ENCODE peak calls at places on chromosome 12, in six cellular contexts. One of them, this sample, is unnamed.

GRCh38 chr12:47079894-47080724 is at the start of gene AMIGO2:
- DNase-seq in aorta: peak; percentile 85
- DNase-seq in RPMI7951: peak; percentile 58
- DNase-seq in pons: peak; percentile 15
- DNase-seq in stimulated activated CD4-positive, alpha-beta T cell treated with anti-CD3 and anti-CD28 coated beads, Interleukin-4, amount 100 ng/mL, for 24 hours: peak; percentile 39
- DNase-seq in NAMALWA: no peak
- DNase-seq in this sample: no peak

GRCh38 chr12:4353785-4354208 is 25.7 kb downstream of the FGF23 start:
- DNase-seq in aorta: no peak
- DNase-seq in RPMI7951: peak; percentile 5
- DNase-seq in pons: peak; percentile 2
- DNase-seq in stimulated activated CD4-positive, alpha-beta T cell treated with anti-CD3 and anti-CD28 coated beads, Interleukin-4, amount 100 ng/mL, for 24 hours: peak; percentile 17
- DNase-seq in NAMALWA: peak; percentile 50
- DNase-seq in this sample: no peak

GRCh38 chr12:108580531-108580930 is 17.4 kb downstream of the TMEM119 start:
- DNase-seq in aorta: no peak
- DNase-seq in RPMI7951: no peak
- DNase-seq in pons: no peak
- DNase-seq in stimulated activated CD4-positive, alpha-beta T cell treated with anti-CD3 and anti-CD28 coated beads, Interleukin-4, amount 100 ng/mL, for 24 hours: no peak
- DNase-seq in NAMALWA: no peak
- DNase-seq in this sample: no peak

GRCh38 chr12:46507766-46508165 is 135.2 kb upstream of the SLC38A2 start:
- DNase-seq in aorta: no peak
- DNase-seq in RPMI7951: peak; percentile 21
- DNase-seq in pons: no peak
- DNase-seq in stimulated activated CD4-positive, alpha-beta T cell treated with anti-CD3 and anti-CD28 coated beads, Interleukin-4, amount 100 ng/mL, for 24 hours: no peak
- DNase-seq in NAMALWA: no peak
- DNase-seq in this sample: no peak

GRCh38 chr12:130954544-130954831 is 781 bp downstream of the ADGRD1 start:
- DNase-seq in aorta: no peak
- DNase-seq in RPMI7951: no peak
- DNase-seq in pons: no peak
- DNase-seq in stimulated activated CD4-positive, alpha-beta T cell treated with anti-CD3 and anti-CD28 coated beads, Interleukin-4, amount 100 ng/mL, for 24 hours: no peak
- DNase-seq in NAMALWA: no peak
- DNase-seq in this sample: no peak

GRCh38 chr12:51171884-51172514 is 936 bp downstream of the TFCP2 start:
- DNase-seq in aorta: no peak
- DNase-seq in RPMI7951: peak; percentile 21
- DNase-seq in pons: peak; percentile 14
- DNase-seq in stimulated activated CD4-positive, alpha-beta T cell treated with anti-CD3 and anti-CD28 coated beads, Interleukin-4, amount 100 ng/mL, for 24 hours: no peak
- DNase-seq in NAMALWA: peak; percentile 34
- DNase-seq in this sample: no peak

GRCh38 chr12:94586589-94587259 is 63.6 kb downstream of the TMCC3 start:
- DNase-seq in aorta: no peak
- DNase-seq in RPMI7951: no peak
- DNase-seq in pons: no peak
- DNase-seq in stimulated activated CD4-positive, alpha-beta T cell treated with anti-CD3 and anti-CD28 coated beads, Interleukin-4, amount 100 ng/mL, for 24 hours: no peak
- DNase-seq in NAMALWA: no peak
- DNase-seq in this sample: no peak

GRCh38 chr12:43921666-43922337 is 85.9 kb downstream of the TMEM117 start:
- DNase-seq in aorta: no peak
- DNase-seq in RPMI7951: peak; percentile 40
- DNase-seq in pons: no peak
- DNase-seq in stimulated activated CD4-positive, alpha-beta T cell treated with anti-CD3 and anti-CD28 coated beads, Interleukin-4, amount 100 ng/mL, for 24 hours: no peak
- DNase-seq in NAMALWA: no peak
- DNase-seq in this sample: peak; percentile 27

GRCh38 chr12:46282829-46283228 is 14.0 kb upstream of the SLC38A1 start:
- DNase-seq in aorta: no peak
- DNase-seq in RPMI7951: no peak
- DNase-seq in pons: no peak
- DNase-seq in stimulated activated CD4-positive, alpha-beta T cell treated with anti-CD3 and anti-CD28 coated beads, Interleukin-4, amount 100 ng/mL, for 24 hours: no peak
- DNase-seq in NAMALWA: no peak
- DNase-seq in this sample: no peak

GRCh38 chr12:32124637-32125036 is 18.0 kb downstream of the BICD1 start:
- DNase-seq in aorta: no peak
- DNase-seq in RPMI7951: no peak
- DNase-seq in pons: no peak
- DNase-seq in stimulated activated CD4-positive, alpha-beta T cell treated with anti-CD3 and anti-CD28 coated beads, Interleukin-4, amount 100 ng/mL, for 24 hours: no peak
- DNase-seq in NAMALWA: no peak
- DNase-seq in this sample: no peak

GRCh38 chr12:13203028-13203922 is 6.7 kb downstream of the EMP1 start:
- DNase-seq in aorta: peak; percentile 84
- DNase-seq in RPMI7951: no peak
- DNase-seq in pons: no peak
- DNase-seq in stimulated activated CD4-positive, alpha-beta T cell treated with anti-CD3 and anti-CD28 coated beads, Interleukin-4, amount 100 ng/mL, for 24 hours: no peak
- DNase-seq in NAMALWA: peak; percentile 12
- DNase-seq in this sample: no peak

GRCh38 chr12:55820679-55821078 is 2.8 kb downstream of the ORMDL2 start:
- DNase-seq in aorta: no peak
- DNase-seq in RPMI7951: peak; percentile 20
- DNase-seq in pons: no peak
- DNase-seq in stimulated activated CD4-positive, alpha-beta T cell treated with anti-CD3 and anti-CD28 coated beads, Interleukin-4, amount 100 ng/mL, for 24 hours: no peak
- DNase-seq in NAMALWA: peak; percentile 34
- DNase-seq in this sample: no peak

GRCh38 chr12:109625131-109625559 is 51.6 kb downstream of the MVK start:
- DNase-seq in aorta: no peak
- DNase-seq in RPMI7951: peak; percentile 60
- DNase-seq in pons: peak; percentile 99
- DNase-seq in stimulated activated CD4-positive, alpha-beta T cell treated with anti-CD3 and anti-CD28 coated beads, Interleukin-4, amount 100 ng/mL, for 24 hours: no peak
- DNase-seq in NAMALWA: no peak
- DNase-seq in this sample: no peak

GRCh38 chr12:86666311-86666710 is 410.1 kb upstream of the MGAT4C start:
- DNase-seq in aorta: no peak
- DNase-seq in RPMI7951: no peak
- DNase-seq in pons: no peak
- DNase-seq in stimulated activated CD4-positive, alpha-beta T cell treated with anti-CD3 and anti-CD28 coated beads, Interleukin-4, amount 100 ng/mL, for 24 hours: no peak
- DNase-seq in NAMALWA: no peak
- DNase-seq in this sample: no peak

GRCh38 chr12:48994224-48995060 is 4.7 kb downstream of the DDN start:
- DNase-seq in aorta: no peak
- DNase-seq in RPMI7951: no peak
- DNase-seq in pons: no peak
- DNase-seq in stimulated activated CD4-positive, alpha-beta T cell treated with anti-CD3 and anti-CD28 coated beads, Interleukin-4, amount 100 ng/mL, for 24 hours: no peak
- DNase-seq in NAMALWA: no peak
- DNase-seq in this sample: no peak

GRCh38 chr12:49133014-49133413 is 1.8 kb upstream of the TUBA1B start:
- DNase-seq in aorta: no peak
- DNase-seq in RPMI7951: no peak
- DNase-seq in pons: peak; percentile 12
- DNase-seq in stimulated activated CD4-positive, alpha-beta T cell treated with anti-CD3 and anti-CD28 coated beads, Interleukin-4, amount 100 ng/mL, for 24 hours: no peak
- DNase-seq in NAMALWA: peak; percentile 40
- DNase-seq in this sample: no peak

GRCh38 chr12:65891987-65892481 is 67.8 kb downstream of the HMGA2 start:
- DNase-seq in aorta: peak; percentile 89
- DNase-seq in RPMI7951: peak; percentile 98
- DNase-seq in pons: peak; percentile 56
- DNase-seq in stimulated activated CD4-positive, alpha-beta T cell treated with anti-CD3 and anti-CD28 coated beads, Interleukin-4, amount 100 ng/mL, for 24 hours: no peak
- DNase-seq in NAMALWA: no peak
- DNase-seq in this sample: peak; percentile 99

GRCh38 chr12:94094700-94095099 is 53.7 kb upstream of the PLXNC1 start:
- DNase-seq in aorta: no peak
- DNase-seq in RPMI7951: no peak
- DNase-seq in pons: no peak
- DNase-seq in stimulated activated CD4-positive, alpha-beta T cell treated with anti-CD3 and anti-CD28 coated beads, Interleukin-4, amount 100 ng/mL, for 24 hours: no peak
- DNase-seq in NAMALWA: no peak
- DNase-seq in this sample: no peak

GRCh38 chr12:98352218-98352811 is 163.1 kb upstream of the TMPO start:
- DNase-seq in aorta: no peak
- DNase-seq in RPMI7951: peak; percentile 72
- DNase-seq in pons: no peak
- DNase-seq in stimulated activated CD4-positive, alpha-beta T cell treated with anti-CD3 and anti-CD28 coated beads, Interleukin-4, amount 100 ng/mL, for 24 hours: no peak
- DNase-seq in NAMALWA: no peak
- DNase-seq in this sample: peak; percentile 47

GRCh38 chr12:100128509-100128908 is 14.2 kb downstream of the BLTP3B start:
- DNase-seq in aorta: no peak
- DNase-seq in RPMI7951: peak; percentile 42
- DNase-seq in pons: peak; percentile 49
- DNase-seq in stimulated activated CD4-positive, alpha-beta T cell treated with anti-CD3 and anti-CD28 coated beads, Interleukin-4, amount 100 ng/mL, for 24 hours: no peak
- DNase-seq in NAMALWA: no peak
- DNase-seq in this sample: no peak

GRCh38 chr12:126286203-126286602 is 1221.0 kb downstream of the AACS start:
- DNase-seq in aorta: no peak
- DNase-seq in RPMI7951: no peak
- DNase-seq in pons: no peak
- DNase-seq in stimulated activated CD4-positive, alpha-beta T cell treated with anti-CD3 and anti-CD28 coated beads, Interleukin-4, amount 100 ng/mL, for 24 hours: no peak
- DNase-seq in NAMALWA: no peak
- DNase-seq in this sample: no peak

GRCh38 chr12:102429755-102430154 is 50.6 kb downstream of the IGF1 start:
- DNase-seq in aorta: no peak
- DNase-seq in RPMI7951: no peak
- DNase-seq in pons: no peak
- DNase-seq in stimulated activated CD4-positive, alpha-beta T cell treated with anti-CD3 and anti-CD28 coated beads, Interleukin-4, amount 100 ng/mL, for 24 hours: no peak
- DNase-seq in NAMALWA: no peak
- DNase-seq in this sample: no peak

GRCh38 chr12:27221625-27222387 is 22.3 kb upstream of the STK38L start:
- DNase-seq in aorta: no peak
- DNase-seq in RPMI7951: no peak
- DNase-seq in pons: peak; percentile 45
- DNase-seq in stimulated activated CD4-positive, alpha-beta T cell treated with anti-CD3 and anti-CD28 coated beads, Interleukin-4, amount 100 ng/mL, for 24 hours: no peak
- DNase-seq in NAMALWA: peak; percentile 23
- DNase-seq in this sample: no peak

GRCh38 chr12:76927170-76927784 is 48.5 kb upstream of the CSRP2 start:
- DNase-seq in aorta: no peak
- DNase-seq in RPMI7951: peak; percentile 33
- DNase-seq in pons: no peak
- DNase-seq in stimulated activated CD4-positive, alpha-beta T cell treated with anti-CD3 and anti-CD28 coated beads, Interleukin-4, amount 100 ng/mL, for 24 hours: peak; percentile 9
- DNase-seq in NAMALWA: peak; percentile 47
- DNase-seq in this sample: no peak

GRCh38 chr12:75815756-75816155 is 215.8 kb downstream of the PHLDA1 start:
- DNase-seq in aorta: no peak
- DNase-seq in RPMI7951: peak; percentile 79
- DNase-seq in pons: no peak
- DNase-seq in stimulated activated CD4-positive, alpha-beta T cell treated with anti-CD3 and anti-CD28 coated beads, Interleukin-4, amount 100 ng/mL, for 24 hours: no peak
- DNase-seq in NAMALWA: peak; percentile 8
- DNase-seq in this sample: no peak

GRCh38 chr12:92445253-92446081 is 257.3 kb upstream of the PLEKHG7 start:
- DNase-seq in aorta: no peak
- DNase-seq in RPMI7951: no peak
- DNase-seq in pons: no peak
- DNase-seq in stimulated activated CD4-positive, alpha-beta T cell treated with anti-CD3 and anti-CD28 coated beads, Interleukin-4, amount 100 ng/mL, for 24 hours: no peak
- DNase-seq in NAMALWA: peak; percentile 89
- DNase-seq in this sample: no peak

GRCh38 chr12:31590730-31591307 is at the start of gene DENND5B:
- DNase-seq in aorta: peak; percentile 92
- DNase-seq in RPMI7951: peak; percentile 64
- DNase-seq in pons: peak; percentile 72
- DNase-seq in stimulated activated CD4-positive, alpha-beta T cell treated with anti-CD3 and anti-CD28 coated beads, Interleukin-4, amount 100 ng/mL, for 24 hours: peak; percentile 3
- DNase-seq in NAMALWA: peak; percentile 82
- DNase-seq in this sample: no peak

GRCh38 chr12:2288875-2289274 is 236.1 kb downstream of the CACNA1C start:
- DNase-seq in aorta: no peak
- DNase-seq in RPMI7951: peak; percentile 89
- DNase-seq in pons: no peak
- DNase-seq in stimulated activated CD4-positive, alpha-beta T cell treated with anti-CD3 and anti-CD28 coated beads, Interleukin-4, amount 100 ng/mL, for 24 hours: no peak
- DNase-seq in NAMALWA: no peak
- DNase-seq in this sample: no peak

GRCh38 chr12:95318071-95318545 is 100.5 kb downstream of the VEZT start:
- DNase-seq in aorta: no peak
- DNase-seq in RPMI7951: peak; percentile 15
- DNase-seq in pons: no peak
- DNase-seq in stimulated activated CD4-positive, alpha-beta T cell treated with anti-CD3 and anti-CD28 coated beads, Interleukin-4, amount 100 ng/mL, for 24 hours: no peak
- DNase-seq in NAMALWA: no peak
- DNase-seq in this sample: peak; percentile 19

GRCh38 chr12:41234672-41235071 is 46.6 kb downstream of the PDZRN4 start:
- DNase-seq in aorta: no peak
- DNase-seq in RPMI7951: no peak
- DNase-seq in pons: no peak
- DNase-seq in stimulated activated CD4-positive, alpha-beta T cell treated with anti-CD3 and anti-CD28 coated beads, Interleukin-4, amount 100 ng/mL, for 24 hours: no peak
- DNase-seq in NAMALWA: no peak
- DNase-seq in this sample: no peak

GRCh38 chr12:120292411-120292660 is 633 bp upstream of the RNU4-2 start:
- DNase-seq in aorta: no peak
- DNase-seq in RPMI7951: no peak
- DNase-seq in pons: no peak
- DNase-seq in stimulated activated CD4-positive, alpha-beta T cell treated with anti-CD3 and anti-CD28 coated beads, Interleukin-4, amount 100 ng/mL, for 24 hours: no peak
- DNase-seq in NAMALWA: no peak
- DNase-seq in this sample: no peak

GRCh38 chr12:94269316-94269999 is 121.1 kb downstream of the PLXNC1 start:
- DNase-seq in aorta: no peak
- DNase-seq in RPMI7951: no peak
- DNase-seq in pons: no peak
- DNase-seq in stimulated activated CD4-positive, alpha-beta T cell treated with anti-CD3 and anti-CD28 coated beads, Interleukin-4, amount 100 ng/mL, for 24 hours: no peak
- DNase-seq in NAMALWA: no peak
- DNase-seq in this sample: no peak